ENCODE peak calls at places on chromosome 15, in five cellular contexts. S, A, R, B and C are unnamed samples.

GRCh38 chr15:62770752-62771151 is 271.8 kb upstream of the TPM1 start:
- DNase-seq in S (no peak), A (no peak), R (no peak), B (no peak), C (no peak)

GRCh38 chr15:85633859-85634258 is 160.9 kb downstream of the KLHL25 start:
- DNase-seq in S (no peak), A (no peak), R (no peak), B (no peak), C (no peak)

GRCh38 chr15:100923902-100924301 is 4.7 kb downstream of the LRRK1 start:
- DNase-seq in S (no peak), A (no peak), R (no peak), B (no peak), C (no peak)

GRCh38 chr15:45645026-45645980 is 10.5 kb downstream of the SQOR start:
- DNase-seq in S (no peak), A (no peak), R (no peak), B (no peak), C (no peak)

GRCh38 chr15:72141171-72142084 is 23.2 kb downstream of the SENP8 start:
- DNase-seq in S (peak; percentile 87), A (no peak), R (no peak), B (peak; percentile 33), C (no peak)

GRCh38 chr15:79436037-79436780 is 4.1 kb downstream of the MINAR1 start:
- DNase-seq in S (no peak), A (no peak), R (no peak), B (no peak), C (no peak)

GRCh38 chr15:45458746-45459403 is 63.7 kb downstream of the SLC30A4 start:
- DNase-seq in S (peak; percentile 44), A (no peak), R (peak; percentile 72), B (peak; percentile 39), C (peak; percentile 60)

GRCh38 chr15:101615986-101616848 is 36.0 kb downstream of the TM2D3 start:
- DNase-seq in S (no peak), A (peak; percentile 33), R (no peak), B (peak; percentile 60), C (peak; percentile 78)

GRCh38 chr15:65666257-65666656 is 44.5 kb downstream of the SLC24A1 start:
- DNase-seq in S (no peak), A (no peak), R (no peak), B (no peak), C (no peak)

GRCh38 chr15:63291507-63291906 is 14.1 kb downstream of the APH1B start:
- DNase-seq in S (no peak), A (no peak), R (no peak), B (no peak), C (no peak)

GRCh38 chr15:63554337-63554927 is 42.8 kb upstream of the FBXL22 start:
- DNase-seq in S (no peak), A (no peak), R (no peak), B (no peak), C (no peak)

GRCh38 chr15:40942337-40942854 is 10.9 kb upstream of the CHAC1 start:
- DNase-seq in S (no peak), A (no peak), R (no peak), B (no peak), C (no peak)

GRCh38 chr15:30865257-30865656 is 38.5 kb upstream of the FAN1 start:
- DNase-seq in S (no peak), A (no peak), R (no peak), B (peak; percentile 56), C (no peak)

GRCh38 chr15:100968043-100968966 is 49.1 kb downstream of the LRRK1 start:
- DNase-seq in S (peak; percentile 30), A (no peak), R (no peak), B (no peak), C (no peak)

GRCh38 chr15:36658321-36658720 is 78.9 kb downstream of the CDIN1 start:
- DNase-seq in S (no peak), A (no peak), R (no peak), B (no peak), C (no peak)

GRCh38 chr15:93341164-93341563 is 252.2 kb upstream of the RGMA start:
- DNase-seq in S (no peak), A (no peak), R (peak; percentile 34), B (peak; percentile 95), C (no peak)

GRCh38 chr15:85312486-85312885 is 67.9 kb upstream of the AKAP13 start:
- DNase-seq in S (peak; percentile 77), A (no peak), R (no peak), B (peak; percentile 31), C (no peak)

GRCh38 chr15:100893964-100894295 is 14.3 kb downstream of the ALDH1A3 start:
- DNase-seq in S (no peak), A (no peak), R (no peak), B (no peak), C (no peak)

GRCh38 chr15:29259233-29259632 is 10.4 kb downstream of the NSMCE3 start:
- DNase-seq in S (no peak), A (no peak), R (no peak), B (no peak), C (peak; percentile 14)

GRCh38 chr15:51499379-51499976 is 123.1 kb downstream of the DMXL2 start:
- DNase-seq in S (no peak), A (no peak), R (peak; percentile 20), B (peak; percentile 43), C (peak; percentile 22)

GRCh38 chr15:87461621-87462020 is 794.9 kb downstream of the NTRK3 start:
- DNase-seq in S (no peak), A (no peak), R (no peak), B (no peak), C (no peak)

GRCh38 chr15:69095280-69095679 is 65.2 kb upstream of the GLCE start:
- DNase-seq in S (no peak), A (no peak), R (no peak), B (no peak), C (no peak)

GRCh38 chr15:92714071-92714456 is 58.5 kb upstream of the FAM174B start:
- DNase-seq in S (no peak), A (no peak), R (peak; percentile 83), B (no peak), C (no peak)

GRCh38 chr15:31434418-31435255 is 108.0 kb downstream of the KLF13 start:
- DNase-seq in S (peak; percentile 69), A (no peak), R (no peak), B (no peak), C (no peak)

GRCh38 chr15:53000412-53000811 is 210.3 kb upstream of the ONECUT1 start:
- DNase-seq in S (no peak), A (no peak), R (no peak), B (no peak), C (no peak)

GRCh38 chr15:84947947-84948830 is 33.5 kb upstream of the PDE8A start:
- DNase-seq in S (no peak), A (no peak), R (no peak), B (no peak), C (peak; percentile 45)

GRCh38 chr15:71649894-71650293 is 160.5 kb upstream of the NR2E3 start:
- DNase-seq in S (no peak), A (no peak), R (no peak), B (no peak), C (no peak)

GRCh38 chr15:32717290-32718081 is at the start of gene GREM1:
- DNase-seq in S (no peak), A (no peak), R (peak; percentile 67), B (no peak), C (no peak)

GRCh38 chr15:80586141-80586540 is 109.0 kb upstream of the ABHD17C start:
- DNase-seq in S (no peak), A (no peak), R (no peak), B (no peak), C (no peak)
- TF ChIP-seq TAF1 in S (no peak), A (no peak), R (no peak), B (no peak), C (no peak)

GRCh38 chr15:88543065-88543776 is 3.3 kb downstream of the DET1 start:
- DNase-seq in S (no peak), A (no peak), R (no peak), B (no peak), C (peak; percentile 85)
- H3K4me1 ChIP-seq in S (no peaks in the 10 kb centered on the region), A (no peaks in the 10 kb centered on the region), R (peaks cover 5% of the 10 kb centered on the region), B (no peaks in the 10 kb centered on the region), C (peaks cover 50% of the 10 kb centered on the region)

DNA sequence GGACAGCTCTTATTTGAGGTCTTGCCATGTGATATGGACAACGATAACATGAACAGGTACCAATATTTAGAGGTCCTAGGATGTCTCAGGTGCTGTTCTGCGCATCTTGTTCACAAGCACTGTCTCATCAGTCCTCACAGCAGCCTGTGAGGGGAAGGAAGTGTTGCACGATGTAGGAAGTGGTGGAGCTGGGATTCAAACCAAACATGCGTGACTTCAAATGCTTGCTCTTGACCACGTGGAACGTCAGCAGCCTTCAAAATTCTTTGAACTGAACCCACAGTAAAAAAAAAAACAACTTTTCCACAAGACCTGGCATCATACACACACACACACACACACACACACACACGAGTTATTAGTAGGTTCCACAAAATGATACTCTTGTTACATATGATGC is 153.4 kb upstream of the SMAD3 start:
- DNase-seq in S (no peak), A (no peak), R (no peak), B (no peak), C (no peak)
- TF ChIP-seq TAF1 in S (no peak), A (no peak), R (no peak), B (no peak), C (no peak)

GRCh38 chr15:74420193-74420905 is 13.4 kb downstream of the SEMA7A start:
- DNase-seq in S (no peak), A (no peak), R (no peak), B (peak; percentile 36), C (no peak)
- H3K4me1 ChIP-seq in S (peaks cover 69% of the 10 kb centered on the region), A (peaks cover 7% of the 10 kb centered on the region), R (peaks cover 34% of the 10 kb centered on the region), B (peaks cover 73% of the 10 kb centered on the region), C (peaks cover 68% of the 10 kb centered on the region)

GRCh38 chr15:77815015-77815414 is 182.3 kb upstream of the LINGO1 start:
- DNase-seq in S (no peak), A (no peak), R (no peak), B (no peak), C (no peak)

GRCh38 chr15:77817434-77817833 is 184.7 kb upstream of the LINGO1 start:
- DNase-seq in S (no peak), A (no peak), R (no peak), B (no peak), C (no peak)

GRCh38 chr15:77819271-77819806 is 186.6 kb upstream of the LINGO1 start:
- DNase-seq in S (no peak), A (no peak), R (peak; percentile 79), B (no peak), C (peak; percentile 30)

GRCh38 chr15:77818484-77819270 is 186.0 kb upstream of the LINGO1 start:
- DNase-seq in S (no peak), A (no peak), R (no peak), B (no peak), C (no peak)

DNA sequence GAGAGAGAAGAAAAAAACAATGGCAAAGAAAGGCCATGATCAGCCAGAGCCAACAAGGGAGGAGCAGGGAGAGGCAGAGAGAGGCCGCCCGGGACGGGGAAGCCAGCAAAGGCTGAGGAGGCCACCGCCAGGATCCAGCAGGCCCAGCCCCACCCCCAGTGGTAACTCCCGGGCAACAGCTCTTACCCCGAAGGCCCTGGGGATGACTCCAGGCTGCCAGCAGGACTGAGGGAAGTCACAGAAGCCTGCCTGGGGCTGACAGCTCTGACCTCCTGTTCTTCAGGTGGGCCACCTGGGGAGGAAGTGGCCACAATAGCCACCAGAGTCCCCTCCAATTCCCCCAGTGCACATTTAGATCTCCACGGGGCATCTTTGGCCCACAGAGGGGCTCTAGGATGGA is 184.3 kb upstream of the LINGO1 start:
- DNase-seq in S (no peak), A (no peak), R (no peak), B (no peak), C (no peak)
- TF ChIP-seq TAF1 in S (no peak), A (no peak), R (no peak), B (no peak), C (no peak)

GRCh38 chr15:99658000-99658399 is 75.2 kb downstream of the LYSMD4 start:
- DNase-seq in S (no peak), A (no peak), R (no peak), B (no peak), C (no peak)
- H3K4me1 ChIP-seq in S (no peaks in the 10 kb centered on the region), A (no peaks in the 10 kb centered on the region), R (no peaks in the 10 kb centered on the region), B (no peaks in the 10 kb centered on the region), C (no peaks in the 10 kb centered on the region)

GRCh38 chr15:70609919-70610318 is 153.4 kb downstream of the UACA start:
- DNase-seq in S (no peak), A (no peak), R (no peak), B (no peak), C (no peak)
- TF ChIP-seq TAF1 in S (no peak), A (no peak), R (no peak), B (no peak), C (no peak)